ENCODE peak calls at places on chromosomes 5 and 9, in four cellular contexts. D is naive thymus-derived CD8-positive, alpha-beta T cell; Q is germinal center; O is breast epithelium. B is an unnamed sample.

GRCh38 chr9:128082173-128082572 is 14.1 kb downstream of the SLC25A25 start:
- DNase-seq in D (no peak), Q (no peak), O (peak), B (no peak)

GRCh38 chr5:34045996-34046395 is 3.0 kb upstream of the C1QTNF3 start:
- DNase-seq in D (no peak), Q (no peak), O (no peak), B (no peak)

GRCh38 chr5:125725686-125726085 is 697.5 kb upstream of the GRAMD2B start:
- DNase-seq in O (no peak), D (no peak), Q (no peak), B (no peak)

GRCh38 chr5:148732692-148733091 is 78.4 kb upstream of the HTR4 start:
- DNase-seq in O (no peak), D (no peak), Q (no peak), B (no peak)

GRCh38 chr9:34371886-34372597 is 4.7 kb downstream of the MYORG start:
- DNase-seq in D (no peak), O (no peak), Q (no peak), B (no peak)

GRCh38 chr9:129995409-129996160 is 47.4 kb downstream of the FNBP1 start:
- DNase-seq in O (no peak), D (no peak), Q (no peak), B (no peak)

GRCh38 chr9:131330814-131331600 is 41.5 kb downstream of the PLPP7 start:
- DNase-seq in D (no peak), Q (no peak), O (no peak), B (no peak)

GRCh38 chr5:39423331-39423751 is 1.4 kb downstream of the DAB2 start:
- DNase-seq in O (no peak), Q (no peak), D (no peak), B (no peak)

GRCh38 chr5:107604990-107605389 is 65.7 kb downstream of the EFNA5 start:
- DNase-seq in D (no peak), Q (no peak), O (no peak), B (no peak)

GRCh38 chr5:100313657-100314056 is 221.5 kb upstream of the FAM174A start:
- DNase-seq in D (no peak), Q (no peak), O (no peak), B (no peak)

GRCh38 chr5:179668404-179668803 is 12.4 kb downstream of the CBY3 start:
- DNase-seq in Q (peak), O (no peak), D (peak), B (no peak)

GRCh38 chr5:138032028-138032571 is 779 bp downstream of the FAM13B start:
- DNase-seq in O (peak), D (no peak), Q (no peak), B (peak)

GRCh38 chr5:144598451-144599068 is 427.9 kb downstream of the KCTD16 start:
- DNase-seq in Q (no peak), D (no peak), O (no peak), B (peak)

B was measured in left lung.